ENCODE peak calls at places on chromosomes 1 and 21, in six cellular contexts. T is body of pancreas; N is upper lobe of left lung; R is ELF-1; S is stimulated activated CD4-positive, alpha-beta T cell treated with anti-CD3 and anti-CD28 coated beads, Interleukin-1b, Interleukin-23, amount 100 ng/mL, for 24 hours; B is CD8-positive, alpha-beta memory T cell. L is an unnamed sample.

GRCh38 chr1:192476802-192477298 is 98.7 kb upstream of the RGS1 start:
- DNase-seq in T (no peak), N (no peak), R (no peak), S (no peak), B (no peak), L (no peak)

GRCh38 chr1:20250346-20250989 is 40.2 kb upstream of the VWA5B1 start:
- DNase-seq in T (no peak), N (no peak), R (no peak), S (no peak), B (no peak), L (no peak)

GRCh38 chr1:231590453-231591198 is 36.0 kb upstream of the DISC1 start:
- DNase-seq in T (peak), N (no peak), R (peak), S (no peak), B (no peak), L (no peak)

GRCh38 chr1:156346636-156347035 is 8.3 kb downstream of the TSACC start:
- DNase-seq in T (no peak), N (no peak), R (peak), S (no peak), B (no peak), L (no peak)

GRCh38 chr1:43434256-43434655 is 19.5 kb downstream of the HYI start:
- DNase-seq in T (no peak), N (no peak), R (no peak), S (no peak), B (no peak), L (no peak)

GRCh38 chr1:200039849-200040479 is 12.5 kb downstream of the NR5A2 start:
- DNase-seq in T (no peak), N (no peak), R (peak), S (no peak), B (no peak), L (no peak)

GRCh38 chr1:47941609-47942237 is 55.5 kb downstream of the TRABD2B start:
- DNase-seq in T (no peak), N (no peak), R (no peak), S (no peak), B (no peak), L (no peak)

GRCh38 chr1:65512383-65512782 is 91.9 kb downstream of the LEPR start:
- DNase-seq in T (peak), N (no peak), R (no peak), S (no peak), B (no peak), L (no peak)

GRCh38 chr1:47674189-47674588 is 236.3 kb downstream of the FOXD2 start:
- DNase-seq in T (no peak), N (no peak), R (no peak), S (no peak), B (no peak), L (no peak)

GRCh38 chr1:28199328-28200233 is 23.1 kb upstream of the PTAFR start:
- DNase-seq in T (no peak), N (no peak), R (no peak), S (peak), B (peak), L (peak)

GRCh38 chr1:9399510-9400424 is 107.1 kb downstream of the SPSB1 start:
- DNase-seq in T (peak), N (no peak), R (peak), S (no peak), B (no peak), L (no peak)

GRCh38 chr1:162389971-162390370 is 8.4 kb downstream of the C1orf226 start:
- DNase-seq in T (no peak), N (peak), R (no peak), S (no peak), B (no peak), L (no peak)

GRCh38 chr1:206809504-206810084 is 37.3 kb upstream of the IL10 start:
- DNase-seq in T (peak), N (no peak), R (no peak), S (no peak), B (no peak), L (no peak)

GRCh38 chr21:33760641-33761103 is 118.4 kb downstream of the ITSN1 start:
- DNase-seq in T (no peak), N (no peak), R (no peak), S (no peak), B (no peak), L (no peak)

L was measured in GM12892.